ENCODE peak calls at places on chromosomes 13 and 19, in five cellular contexts. A is breast epithelium, N is transverse colon, O is A549, D is GM12891. U is an unnamed sample.

GRCh38 chr19:32397736-32398135 is 7.8 kb upstream of the DPY19L3 start:
- DNase-seq in A (no peak), N (no peak), O (peak; percentile 45), D (no peak), U (no peak)

GRCh38 chr13:32390048-32390447 is 37.9 kb downstream of the N4BP2L1 start:
- DNase-seq in A (no peak), N (no peak), O (no peak), D (no peak), U (no peak)

GRCh38 chr13:32622827-32623226 is 36.6 kb downstream of the PDS5B start:
- DNase-seq in A (no peak), N (no peak), O (peak; percentile 8), D (no peak), U (no peak)

GRCh38 chr19:35104361-35104760 is 11.3 kb upstream of the FXYD3 start:
- DNase-seq in A (no peak), N (no peak), O (no peak), D (no peak), U (no peak)

GRCh38 chr19:46000497-46001246 is 5.4 kb downstream of the CCDC61 start:
- DNase-seq in A (no peak), N (peak; percentile 69), O (no peak), D (peak; percentile 90), U (peak; percentile 33)

GRCh38 chr19:42287017-42287825 is 14.7 kb upstream of the PRR19 start:
- DNase-seq in A (no peak), N (no peak), O (no peak), D (no peak), U (peak; percentile 25)

GRCh38 chr13:27919299-27919933 is 384 bp upstream of the PDX1 start:
- DNase-seq in A (no peak), N (no peak), O (peak; percentile 53), D (no peak), U (no peak)

GRCh38 chr19:41913476-41914190 is 14.6 kb downstream of the ERFL start:
- DNase-seq in A (no peak), N (no peak), O (no peak), D (no peak), U (no peak)

GRCh38 chr19:869245-870177 is 10.0 kb downstream of the CFD start:
- DNase-seq in A (no peak), N (peak; percentile 65), O (peak; percentile 89), D (no peak), U (peak; percentile 29)

GRCh38 chr13:42593719-42594012 is 19.7 kb downstream of the TNFSF11 start:
- DNase-seq in A (no peak), N (no peak), O (no peak), D (no peak), U (no peak)

GRCh38 chr13:25401958-25402357 is 30.2 kb downstream of the ATP8A2 start:
- DNase-seq in A (no peak), N (no peak), O (no peak), D (no peak), U (no peak)

GRCh38 chr13:23859455-23859854 is 29.7 kb downstream of the MIPEP start:
- DNase-seq in A (no peak), N (no peak), O (peak; percentile 28), D (no peak), U (no peak)

GRCh38 chr13:28819046-28819747 is 942 bp upstream of the MTUS2 start:
- DNase-seq in A (no peak), N (no peak), O (peak; percentile 27), D (no peak), U (peak; percentile 32)

GRCh38 chr19:8580710-8581281 is 3.6 kb upstream of the MYO1F start:
- DNase-seq in A (peak; percentile 72), N (peak; percentile 85), O (peak; percentile 81), D (peak; percentile 71), U (peak; percentile 88)

DNA sequence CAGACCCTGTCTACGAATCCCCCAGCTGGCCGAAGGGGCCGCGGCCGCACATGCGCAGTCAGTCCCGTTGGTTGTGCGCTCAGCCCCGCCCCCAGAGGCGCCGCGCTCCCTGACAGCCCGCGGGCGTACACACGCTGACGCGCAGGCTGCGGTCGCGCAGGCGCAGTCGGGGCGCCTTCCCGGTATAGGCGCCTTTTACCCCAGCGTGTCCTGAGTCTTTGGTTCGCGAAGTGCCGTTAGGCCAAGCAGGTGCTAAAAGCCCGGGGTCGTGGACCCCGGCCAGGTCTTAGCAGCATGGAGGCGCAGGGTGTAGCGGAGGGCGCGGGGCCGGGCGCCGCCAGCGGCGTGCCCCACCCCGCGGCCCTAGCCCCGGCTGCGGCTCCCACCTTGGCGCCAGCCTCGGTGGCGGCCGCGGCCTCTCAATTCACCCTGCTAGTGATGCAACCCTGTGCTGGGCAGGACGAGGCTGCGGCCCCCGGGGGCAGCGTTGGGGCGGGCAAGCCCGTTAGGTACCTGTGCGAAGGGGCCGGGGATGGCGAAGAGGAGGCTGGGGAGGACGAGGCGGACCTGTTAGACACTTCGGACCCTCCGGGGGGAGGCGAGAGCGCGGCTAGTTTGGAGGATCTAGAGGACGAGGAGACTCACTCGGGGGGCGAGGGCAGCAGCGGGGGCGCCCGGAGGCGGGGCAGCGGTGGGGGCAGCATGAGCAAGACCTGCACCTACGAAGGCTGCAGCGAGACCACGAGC is at the start of gene RFXAP:
- DNase-seq in A (peak; percentile 70), N (peak; percentile 92), O (peak; percentile 77), D (peak; percentile 85), U (peak; percentile 94)
- TF ChIP-seq POLR2A in A (peak; percentile 29), N (peak; percentile 41), O (peak; percentile 54), D (peak; percentile 55), U (peak; percentile 57)

DNA sequence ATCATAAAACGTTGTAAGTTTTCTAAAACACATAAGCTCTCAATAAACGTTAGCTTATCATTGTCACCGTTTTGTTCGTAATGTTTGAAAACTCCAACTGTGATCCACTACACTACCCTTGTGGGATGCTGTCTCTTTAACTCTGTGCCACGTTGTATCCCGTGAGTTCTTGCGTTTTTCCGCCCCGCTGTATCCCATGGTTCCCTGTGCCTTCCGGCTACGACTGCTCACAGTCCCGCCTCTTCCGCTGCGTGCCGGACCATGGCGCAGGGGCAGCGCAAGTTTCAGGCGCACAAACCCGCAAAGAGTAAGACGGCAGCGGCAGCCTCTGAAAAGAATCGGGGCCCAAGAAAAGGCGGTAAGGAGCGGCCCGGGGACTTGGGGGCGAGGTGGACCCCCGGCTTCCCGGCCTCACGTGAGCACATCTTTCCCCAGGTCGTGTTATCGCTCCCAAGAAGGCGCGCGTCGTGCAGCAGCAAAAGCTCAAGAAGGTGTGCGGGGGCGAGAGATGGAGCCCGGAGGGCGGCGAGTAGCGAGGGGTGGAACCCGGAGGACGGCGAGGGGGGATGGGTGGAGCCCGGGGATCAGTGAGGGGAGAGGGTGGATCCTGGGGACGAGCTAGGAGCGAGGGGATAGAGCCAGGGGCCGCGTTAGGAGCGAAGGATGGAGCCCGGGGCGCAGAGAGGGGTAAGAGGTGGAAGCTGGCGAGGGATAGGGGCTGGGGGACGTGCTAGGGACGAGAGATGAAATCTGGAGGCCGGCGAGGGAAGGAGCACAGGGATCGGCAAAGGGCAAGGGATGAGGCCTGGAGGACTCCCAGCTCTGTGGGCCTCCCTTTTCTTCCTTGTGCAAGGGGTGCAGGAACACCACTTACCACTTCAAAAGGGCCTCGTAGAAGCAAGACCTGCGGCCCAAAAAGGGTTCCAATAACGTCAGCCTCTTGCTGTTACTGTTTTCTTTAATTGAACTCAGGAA is at the start of gene C19orf53:
- DNase-seq in A (peak; percentile 88), N (peak; percentile 92), O (peak; percentile 85), D (peak; percentile 89), U (peak; percentile 94)
- TF ChIP-seq POLR2A in A (peak; percentile 92), N (peak; percentile 96), O (peak; percentile 57), D (peak; percentile 87), U (peak; percentile 73)

GRCh38 chr19:27773318-27774094 is 1439.4 kb downstream of the UQCRFS1 start:
- DNase-seq in A (no peak), N (no peak), O (no peak), D (no peak), U (no peak)
- TF ChIP-seq POLR2A in A (no peak), N (no peak), O (no peak), D (no peak), U (no peak)

GRCh38 chr13:51221674-51222509 is at the start of gene FAM124A:
- DNase-seq in A (no peak), N (peak; percentile 53), O (peak; percentile 23), D (peak; percentile 59), U (peak; percentile 60)
- TF ChIP-seq POLR2A in A (no peak), N (no peak), O (peak; percentile 15), D (no peak), U (no peak)

U was measured in right lobe of liver.